ENCODE peak calls at places on chromosomes 1 and 21, in six cellular contexts. H, R, P, U, X and M are unnamed samples.

GRCh38 chr1:224579526-224579925 is 36.6 kb upstream of the CNIH3 start:
- DNase-seq in H (no peak), R (no peak), P (no peak), U (no peak), X (peak; percentile 76), M (no peak)

GRCh38 chr1:38394303-38394702 is 347.7 kb upstream of the POU3F1 start:
- DNase-seq in H (no peak), R (no peak), P (no peak), U (no peak), X (no peak), M (no peak)

GRCh38 chr1:86419277-86419903 is 4.6 kb upstream of the CLCA2 start:
- DNase-seq in H (peak; percentile 25), R (peak; percentile 17), P (no peak), U (peak; percentile 65), X (no peak), M (no peak)

GRCh38 chr1:65946960-65947359 is 154.3 kb downstream of the PDE4B start:
- DNase-seq in H (no peak), R (no peak), P (no peak), U (no peak), X (peak; percentile 22), M (no peak)

GRCh38 chr1:11831945-11832725 is 15.4 kb downstream of the NPPA start:
- DNase-seq in H (no peak), R (no peak), P (peak; percentile 55), U (no peak), X (no peak), M (no peak)

GRCh38 chr1:211339631-211340041 is 13.0 kb downstream of the TRAF5 start:
- DNase-seq in H (no peak), R (no peak), P (no peak), U (no peak), X (no peak), M (no peak)

GRCh38 chr1:168343566-168343965 is 62.9 kb downstream of the TBX19 start:
- DNase-seq in H (no peak), R (no peak), P (no peak), U (peak; percentile 2), X (no peak), M (no peak)

GRCh38 chr1:75730432-75730831 is 5.9 kb downstream of the ACADM start:
- DNase-seq in H (no peak), R (no peak), P (no peak), U (no peak), X (no peak), M (no peak)

GRCh38 chr1:89025928-89026327 is 3.3 kb upstream of the GBP3 start:
- DNase-seq in H (no peak), R (no peak), P (no peak), U (no peak), X (no peak), M (no peak)

GRCh38 chr1:50564417-50564816 is 141.2 kb upstream of the DMRTA2 start:
- DNase-seq in H (no peak), R (no peak), P (no peak), U (no peak), X (no peak), M (no peak)
- H3K36me3 ChIP-seq in H (peaks cover 5% of the 10 kb centered on the region), R (peaks cover 6% of the 10 kb centered on the region), P (no peaks in the 10 kb centered on the region), U (peaks cover 64% of the 10 kb centered on the region), X (no peaks in the 10 kb centered on the region), M (peaks cover 26% of the 10 kb centered on the region)

GRCh38 chr1:155320661-155321576 is at the start of gene RUSC1:
- DNase-seq in H (peak; percentile 86), R (peak; percentile 72), P (peak; percentile 93), U (peak; percentile 44), X (peak; percentile 49), M (no peak)
- H3K4me3 ChIP-seq in H (peak within 1 kb of the TSS; percentile 30), R (no peak within 1 kb of the TSS), P (peak within 1 kb of the TSS; percentile 66), U (no peak within 1 kb of the TSS), X (peak within 1 kb of the TSS; percentile 90), M (no peak within 1 kb of the TSS)

DNA sequence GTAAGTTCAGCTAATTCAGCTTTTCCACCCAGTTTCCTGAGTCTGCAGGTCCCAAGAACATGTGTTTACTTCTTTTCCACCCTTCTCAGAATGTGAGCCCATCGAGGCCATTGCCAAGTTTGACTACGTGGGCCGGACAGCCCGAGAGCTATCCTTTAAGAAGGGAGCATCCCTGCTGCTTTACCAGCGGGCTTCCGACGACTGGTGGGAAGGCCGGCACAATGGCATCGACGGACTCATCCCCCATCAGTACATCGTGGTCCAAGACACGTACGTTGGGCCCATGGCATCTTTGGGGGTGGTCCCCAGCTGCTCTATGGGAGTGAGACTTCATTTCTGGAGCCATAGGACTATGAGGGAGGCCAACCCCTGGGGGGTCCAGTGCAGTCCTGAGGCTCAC is 17.2 kb upstream of the IKBKE start:
- DNase-seq in H (no peak), R (no peak), P (no peak), U (no peak), X (no peak), M (no peak)
- H3K36me3 ChIP-seq in H (peaks cover 65% of the 10 kb centered on the region), R (peaks cover 12% of the 10 kb centered on the region), P (peaks cover 7% of the 10 kb centered on the region), U (peaks cover 9% of the 10 kb centered on the region), X (peaks cover 47% of the 10 kb centered on the region), M (peaks cover 14% of the 10 kb centered on the region)

GRCh38 chr21:15005391-15005790 is 59.4 kb downstream of the NRIP1 start:
- DNase-seq in H (peak; percentile 58), R (peak; percentile 10), P (no peak), U (no peak), X (peak; percentile 38), M (no peak)
- H3K4me3 ChIP-seq in H (no peak overlapping the region), R (no peak overlapping the region), P (no peak overlapping the region), U (no peak overlapping the region), X (peak overlapping the region; percentile 36), M (no peak overlapping the region)

DNA sequence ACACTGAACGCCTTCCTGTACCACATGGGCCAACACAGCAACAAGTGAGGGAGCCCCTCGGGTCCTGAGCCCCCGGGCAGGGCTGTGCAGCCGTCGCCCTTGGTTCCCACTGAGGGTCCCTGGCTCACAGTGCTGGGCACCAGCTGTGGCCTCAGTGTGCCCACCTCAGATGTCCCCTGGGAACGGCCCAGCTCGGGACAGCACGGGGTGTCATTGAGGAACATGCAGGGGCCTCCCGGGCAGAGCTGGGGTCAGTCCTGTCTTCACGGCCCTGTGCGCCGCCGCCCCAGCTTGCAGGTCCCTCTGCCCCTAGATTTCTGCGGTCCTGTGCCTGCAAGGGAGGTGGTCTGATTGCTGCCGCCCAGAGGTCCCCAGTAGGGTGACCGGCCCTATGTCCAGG is 17.7 kb downstream of the ATAD3B start:
- DNase-seq in H (no peak), R (no peak), P (no peak), U (no peak), X (no peak), M (no peak)
- H3K36me3 ChIP-seq in H (peaks cover 42% of the 10 kb centered on the region), R (peaks cover 33% of the 10 kb centered on the region), P (peaks cover 30% of the 10 kb centered on the region), U (peaks cover 82% of the 10 kb centered on the region), X (peaks cover 56% of the 10 kb centered on the region), M (peaks cover 80% of the 10 kb centered on the region)

GRCh38 chr1:51509773-51510172 is 9.3 kb downstream of the EPS15 start:
- DNase-seq in H (no peak), R (no peak), P (no peak), U (no peak), X (no peak), M (no peak)

GRCh38 chr1:51514733-51515132 is 4.3 kb downstream of the EPS15 start:
- DNase-seq in H (no peak), R (no peak), P (no peak), U (no peak), X (no peak), M (no peak)

GRCh38 chr1:51512120-51512519 is 6.9 kb downstream of the EPS15 start:
- DNase-seq in H (no peak), R (no peak), P (no peak), U (peak; percentile 55), X (no peak), M (no peak)

GRCh38 chr1:51515312-51515960 is 3.6 kb downstream of the EPS15 start:
- DNase-seq in H (no peak), R (no peak), P (no peak), U (no peak), X (no peak), M (no peak)

DNA sequence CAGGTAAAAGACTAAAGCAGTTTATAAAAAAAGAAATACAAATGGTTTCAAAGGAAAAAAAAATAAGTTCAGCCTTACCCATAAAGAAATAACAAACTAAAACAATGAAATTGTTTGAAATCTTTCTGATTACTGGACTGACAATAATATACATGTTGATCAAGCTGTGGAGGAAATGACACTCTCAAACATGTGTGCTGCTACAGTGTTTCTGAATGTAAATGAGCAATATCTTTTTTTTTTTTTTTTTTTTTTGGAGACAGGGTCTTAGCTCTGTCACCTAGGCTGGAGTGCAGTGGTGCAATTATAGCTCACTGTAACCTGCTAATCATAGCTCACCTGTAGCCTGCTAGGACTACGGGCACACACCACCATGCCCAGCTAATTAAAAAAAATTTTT is 6.5 kb downstream of the EPS15 start:
- DNase-seq in H (no peak), R (no peak), P (no peak), U (peak; percentile 50), X (no peak), M (no peak)
- H3K4me3 ChIP-seq in H (no peak overlapping the region), R (no peak overlapping the region), P (no peak overlapping the region), U (peak overlapping the region; percentile 95), X (no peak overlapping the region), M (no peak overlapping the region)

GRCh38 chr1:225842788-225843425 is 33.0 kb downstream of the EPHX1 start:
- DNase-seq in H (peak; percentile 77), R (no peak), P (no peak), U (no peak), X (no peak), M (no peak)
- H3K36me3 ChIP-seq in H (peaks cover 91% of the 10 kb centered on the region), R (peaks cover 86% of the 10 kb centered on the region), P (peaks cover 47% of the 10 kb centered on the region), U (peaks cover 7% of the 10 kb centered on the region), X (peaks cover 45% of the 10 kb centered on the region), M (peaks cover 41% of the 10 kb centered on the region)